ENCODE peak calls at places on chromosome 3, in eight cellular contexts. L is hypothalamus; N is stimulated activated CD4-positive, alpha-beta T cell treated with anti-CD3 and anti-CD28 coated beads, Interleukin-2, amount 100 ng/mL, for 48 hours; G is kidney; U is activated T-cell treated with anti-CD3 and anti-CD28 coated beads for 4 hours; B is H4; V is stimulated activated CD8-positive, alpha-beta memory T cell treated with anti-CD3 and anti-CD28 coated beads, Interleukin-12 subunit alpha, Interleukin-12 subunit beta, amount 100 ng/mL, for 1 hour; Q is HT1080. X is an unnamed sample.

GRCh38 chr3:71542548-71543370 is 40.8 kb downstream of the FOXP1 start:
- DNase-seq in L (peak), N (no peak), G (peak), U (no peak), B (peak), V (no peak), Q (peak), X (no peak)

GRCh38 chr3:140499114-140499757 is 178.6 kb upstream of the TRIM42 start:
- DNase-seq in L (no peak), N (no peak), G (no peak), U (no peak), B (peak), V (no peak), Q (peak), X (no peak)

GRCh38 chr3:87047857-87048256 is 56.9 kb upstream of the VGLL3 start:
- DNase-seq in L (no peak), N (no peak), G (no peak), U (no peak), B (no peak), V (no peak), Q (no peak), X (no peak)

GRCh38 chr3:16372362-16373269 is 107.6 kb downstream of the OXNAD1 start:
- DNase-seq in L (no peak), N (no peak), G (no peak), U (no peak), B (no peak), V (no peak), Q (no peak), X (no peak)

GRCh38 chr3:16357698-16358097 is 92.7 kb downstream of the OXNAD1 start:
- DNase-seq in L (no peak), N (no peak), G (no peak), U (no peak), B (no peak), V (no peak), Q (no peak), X (no peak)

GRCh38 chr3:154615451-154615850 is 185.5 kb upstream of the GPR149 start:
- DNase-seq in L (no peak), N (no peak), G (peak), U (no peak), B (no peak), V (no peak), Q (no peak), X (no peak)

GRCh38 chr3:47910777-47911440 is 105.3 kb downstream of the MAP4 start:
- DNase-seq in L (no peak), N (no peak), G (no peak), U (no peak), B (peak), V (no peak), Q (peak), X (no peak)

GRCh38 chr3:14377838-14378169 is 24.6 kb upstream of the SLC6A6 start:
- DNase-seq in L (no peak), N (no peak), G (peak), U (no peak), B (no peak), V (peak), Q (no peak), X (peak)